ENCODE peak calls at places on chromosomes 3 and 15, in eight cellular contexts. One of them, this sample, is unnamed. For H3K9me3 and H3K4me1, the result is how much of the 10 kb centered on the place peaks cover.

GRCh38 chr15:22257668-22258401 is 177.5 kb downstream of the OR4M2 start:
- DNase-seq in stomach: no peak
- DNase-seq in CD8-positive, alpha-beta T cell: no peak
- DNase-seq in cardiac muscle cell: no peak
- DNase-seq in neural progenitor cell: no peak
- DNase-seq in psoas muscle: no peak
- DNase-seq in heart left ventricle: no peak
- DNase-seq in Peyer's patch: no peak
- DNase-seq in this sample: no peak

GRCh38 chr3:55191911-55192787 is 264.3 kb upstream of the LRTM1 start:
- DNase-seq in stomach: no peak
- DNase-seq in psoas muscle: no peak
- DNase-seq in heart left ventricle: no peak
- DNase-seq in neural progenitor cell: no peak
- DNase-seq in Peyer's patch: no peak
- DNase-seq in cardiac muscle cell: peak
- DNase-seq in CD8-positive, alpha-beta T cell: no peak
- DNase-seq in this sample: no peak

GRCh38 chr3:140343211-140343610 is 334.7 kb upstream of the TRIM42 start:
- DNase-seq in Peyer's patch: no peak
- DNase-seq in cardiac muscle cell: no peak
- DNase-seq in psoas muscle: no peak
- DNase-seq in CD8-positive, alpha-beta T cell: no peak
- DNase-seq in heart left ventricle: no peak
- DNase-seq in neural progenitor cell: no peak
- DNase-seq in stomach: no peak
- DNase-seq in this sample: no peak

GRCh38 chr15:83285284-83285978 is 967 bp upstream of the BNC1 start:
- DNase-seq in heart left ventricle: no peak
- DNase-seq in stomach: no peak
- DNase-seq in neural progenitor cell: peak
- DNase-seq in cardiac muscle cell: no peak
- DNase-seq in Peyer's patch: no peak
- DNase-seq in psoas muscle: no peak
- DNase-seq in CD8-positive, alpha-beta T cell: no peak
- DNase-seq in this sample: no peak

GRCh38 chr3:7340795-7341194 is 479.9 kb downstream of the GRM7 start:
- DNase-seq in heart left ventricle: no peak
- DNase-seq in Peyer's patch: no peak
- DNase-seq in cardiac muscle cell: peak
- DNase-seq in psoas muscle: no peak
- DNase-seq in stomach: no peak
- DNase-seq in neural progenitor cell: no peak
- DNase-seq in CD8-positive, alpha-beta T cell: no peak
- DNase-seq in this sample: no peak

GRCh38 chr15:23866832-23867231 is 179.7 kb upstream of the NDN start:
- DNase-seq in neural progenitor cell: peak
- DNase-seq in CD8-positive, alpha-beta T cell: no peak
- DNase-seq in psoas muscle: no peak
- DNase-seq in Peyer's patch: no peak
- DNase-seq in cardiac muscle cell: peak
- DNase-seq in stomach: no peak
- DNase-seq in heart left ventricle: no peak
- DNase-seq in this sample: no peak

GRCh38 chr15:57696146-57696545 is 10.4 kb upstream of the POLR2M start:
- DNase-seq in Peyer's patch: no peak
- DNase-seq in psoas muscle: no peak
- DNase-seq in cardiac muscle cell: no peak
- DNase-seq in neural progenitor cell: no peak
- DNase-seq in CD8-positive, alpha-beta T cell: no peak
- DNase-seq in stomach: no peak
- DNase-seq in heart left ventricle: no peak
- DNase-seq in this sample: no peak

GRCh38 chr3:146528954-146529353 is 15.5 kb downstream of the PLSCR1 start:
- DNase-seq in neural progenitor cell: no peak
- DNase-seq in heart left ventricle: no peak
- DNase-seq in stomach: no peak
- DNase-seq in psoas muscle: no peak
- DNase-seq in Peyer's patch: no peak
- DNase-seq in CD8-positive, alpha-beta T cell: no peak
- DNase-seq in cardiac muscle cell: no peak
- DNase-seq in this sample: no peak

GRCh38 chr3:182243625-182244024 is 531.9 kb downstream of the SOX2 start:
- DNase-seq in cardiac muscle cell: no peak
- DNase-seq in stomach: no peak
- DNase-seq in neural progenitor cell: no peak
- DNase-seq in Peyer's patch: no peak
- DNase-seq in psoas muscle: no peak
- DNase-seq in heart left ventricle: no peak
- DNase-seq in CD8-positive, alpha-beta T cell: no peak
- DNase-seq in this sample: no peak

GRCh38 chr3:182241777-182242556 is 530.2 kb downstream of the SOX2 start:
- DNase-seq in neural progenitor cell: peak
- DNase-seq in Peyer's patch: no peak
- DNase-seq in psoas muscle: peak
- DNase-seq in heart left ventricle: peak
- DNase-seq in cardiac muscle cell: peak
- DNase-seq in CD8-positive, alpha-beta T cell: no peak
- DNase-seq in stomach: no peak
- DNase-seq in this sample: no peak

GRCh38 chr3:182245059-182245458 is 533.3 kb downstream of the SOX2 start:
- DNase-seq in cardiac muscle cell: no peak
- DNase-seq in neural progenitor cell: no peak
- DNase-seq in heart left ventricle: no peak
- DNase-seq in CD8-positive, alpha-beta T cell: no peak
- DNase-seq in psoas muscle: no peak
- DNase-seq in stomach: no peak
- DNase-seq in Peyer's patch: no peak
- DNase-seq in this sample: no peak

GRCh38 chr3:182242563-182242962 is 530.8 kb downstream of the SOX2 start:
- DNase-seq in cardiac muscle cell: no peak
- DNase-seq in psoas muscle: no peak
- DNase-seq in CD8-positive, alpha-beta T cell: no peak
- DNase-seq in stomach: no peak
- DNase-seq in heart left ventricle: no peak
- DNase-seq in Peyer's patch: no peak
- DNase-seq in neural progenitor cell: no peak
- DNase-seq in this sample: no peak

GRCh38 chr3:182244222-182244971 is 532.7 kb downstream of the SOX2 start:
- DNase-seq in Peyer's patch: peak
- DNase-seq in psoas muscle: no peak
- DNase-seq in neural progenitor cell: no peak
- DNase-seq in CD8-positive, alpha-beta T cell: no peak
- DNase-seq in stomach: peak
- DNase-seq in cardiac muscle cell: no peak
- DNase-seq in heart left ventricle: no peak
- DNase-seq in this sample: no peak
- TF ChIP-seq CTCF in Peyer's patch: no peak
- TF ChIP-seq CTCF in psoas muscle: no peak
- TF ChIP-seq CTCF in neural progenitor cell: no peak
- TF ChIP-seq CTCF in CD8-positive, alpha-beta T cell: no peak
- TF ChIP-seq CTCF in stomach: no peak
- TF ChIP-seq CTCF in cardiac muscle cell: no peak
- TF ChIP-seq CTCF in heart left ventricle: no peak
- TF ChIP-seq CTCF in this sample: no peak

GRCh38 chr15:27587810-27588209 is 511.3 kb downstream of the OCA2 start:
- DNase-seq in CD8-positive, alpha-beta T cell: no peak
- DNase-seq in heart left ventricle: no peak
- DNase-seq in Peyer's patch: no peak
- DNase-seq in neural progenitor cell: peak
- DNase-seq in cardiac muscle cell: no peak
- DNase-seq in stomach: no peak
- DNase-seq in psoas muscle: no peak
- DNase-seq in this sample: no peak

GRCh38 chr15:27592036-27592725 is 506.9 kb downstream of the OCA2 start:
- DNase-seq in stomach: no peak
- DNase-seq in psoas muscle: no peak
- DNase-seq in neural progenitor cell: peak
- DNase-seq in Peyer's patch: no peak
- DNase-seq in cardiac muscle cell: no peak
- DNase-seq in heart left ventricle: no peak
- DNase-seq in CD8-positive, alpha-beta T cell: no peak
- DNase-seq in this sample: no peak

GRCh38 chr15:27589260-27589659 is 509.9 kb downstream of the OCA2 start:
- DNase-seq in stomach: no peak
- DNase-seq in CD8-positive, alpha-beta T cell: no peak
- DNase-seq in cardiac muscle cell: no peak
- DNase-seq in psoas muscle: no peak
- DNase-seq in heart left ventricle: no peak
- DNase-seq in neural progenitor cell: no peak
- DNase-seq in Peyer's patch: no peak
- DNase-seq in this sample: no peak

GRCh38 chr15:27589782-27590181 is 509.3 kb downstream of the OCA2 start:
- DNase-seq in Peyer's patch: no peak
- DNase-seq in heart left ventricle: no peak
- DNase-seq in psoas muscle: no peak
- DNase-seq in CD8-positive, alpha-beta T cell: no peak
- DNase-seq in cardiac muscle cell: no peak
- DNase-seq in stomach: no peak
- DNase-seq in neural progenitor cell: no peak
- DNase-seq in this sample: no peak
- H3K9me3 ChIP-seq in Peyer's patch: under half
- H3K9me3 ChIP-seq in heart left ventricle: under half
- H3K9me3 ChIP-seq in psoas muscle: under half
- H3K9me3 ChIP-seq in CD8-positive, alpha-beta T cell: under half
- H3K9me3 ChIP-seq in cardiac muscle cell: under half
- H3K9me3 ChIP-seq in stomach: under half
- H3K9me3 ChIP-seq in neural progenitor cell: under half
- H3K9me3 ChIP-seq in this sample: under half

DNA sequence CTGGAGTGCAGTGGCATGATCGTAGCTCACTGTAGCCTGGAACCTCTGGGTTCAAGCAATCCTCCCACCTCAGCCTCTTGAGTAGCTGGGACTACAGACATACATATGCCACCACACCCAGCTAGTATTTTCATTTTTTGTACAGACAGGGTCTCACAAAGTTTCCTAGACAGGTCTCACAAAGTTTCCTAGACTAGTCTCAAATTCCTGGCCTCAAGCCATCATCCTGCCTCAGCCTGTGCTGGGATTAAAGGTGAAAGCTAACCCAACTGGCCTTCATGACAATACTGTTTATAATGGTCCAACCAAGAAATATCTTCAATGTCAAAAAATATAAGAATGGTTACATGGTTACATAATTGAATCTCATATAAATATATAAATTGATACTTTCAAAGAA is 24.0 kb downstream of the GPR176 start:
- DNase-seq in cardiac muscle cell: no peak
- DNase-seq in stomach: no peak
- DNase-seq in heart left ventricle: no peak
- DNase-seq in psoas muscle: no peak
- DNase-seq in CD8-positive, alpha-beta T cell: no peak
- DNase-seq in Peyer's patch: no peak
- DNase-seq in neural progenitor cell: no peak
- DNase-seq in this sample: no peak
- H3K4me1 ChIP-seq in cardiac muscle cell: under half
- H3K4me1 ChIP-seq in stomach: under half
- H3K4me1 ChIP-seq in heart left ventricle: under half
- H3K4me1 ChIP-seq in psoas muscle: under half
- H3K4me1 ChIP-seq in CD8-positive, alpha-beta T cell: under half
- H3K4me1 ChIP-seq in Peyer's patch: under half
- H3K4me1 ChIP-seq in neural progenitor cell: half or more
- H3K4me1 ChIP-seq in this sample: under half

GRCh38 chr3:17473761-17474160 is 268.7 kb downstream of the TBC1D5 start:
- DNase-seq in CD8-positive, alpha-beta T cell: no peak
- DNase-seq in psoas muscle: no peak
- DNase-seq in stomach: no peak
- DNase-seq in heart left ventricle: no peak
- DNase-seq in Peyer's patch: no peak
- DNase-seq in neural progenitor cell: no peak
- DNase-seq in cardiac muscle cell: peak
- DNase-seq in this sample: no peak
- TF ChIP-seq CTCF in CD8-positive, alpha-beta T cell: no peak
- TF ChIP-seq CTCF in psoas muscle: no peak
- TF ChIP-seq CTCF in stomach: no peak
- TF ChIP-seq CTCF in heart left ventricle: no peak
- TF ChIP-seq CTCF in Peyer's patch: no peak
- TF ChIP-seq CTCF in neural progenitor cell: no peak
- TF ChIP-seq CTCF in cardiac muscle cell: peak
- TF ChIP-seq CTCF in this sample: no peak